ENCODE peak calls at places on chromosomes 7 and 10, in ten cellular contexts. O is RPMI7951; B is CD4-positive, alpha-beta memory T cell; I is AG04450; G is EL; P is midbrain; K is T-cell; T is activated CD4-positive, alpha-beta T cell treated with anti-CD3 and anti-CD28 coated beads, Interleukin-2, amount 50 U/mL, for 48 hours; R is aorta; F is COR-L47. H is an unnamed sample.
A peak's percentile ranks its signal among the peaks of the same experiment; 100 is the strongest.

GRCh38 chr10:102752934-102753664 is 9.4 kb downstream of the WBP1L start:
- DNase-seq in O (peak; percentile 60), B (peak; percentile 14), I (peak; percentile 59), G (peak; percentile 67), P (no peak), K (no peak), T (no peak), R (no peak), F (no peak), H (no peak)

GRCh38 chr7:101784275-101785127 is 32.9 kb upstream of the CUX1 start:
- DNase-seq in O (no peak), B (no peak), I (no peak), G (peak; percentile 16), P (no peak), K (no peak), T (no peak), R (no peak), F (no peak), H (no peak)

GRCh38 chr7:38382627-38383026 is 109.2 kb upstream of the TARP start:
- DNase-seq in O (peak; percentile 46), B (no peak), I (no peak), G (peak; percentile 78), P (no peak), K (no peak), T (no peak), R (no peak), F (no peak), H (no peak)

GRCh38 chr7:29040570-29040906 is 82.4 kb upstream of the TRIL start:
- DNase-seq in O (no peak), B (no peak), I (no peak), G (no peak), P (no peak), K (no peak), T (no peak), R (no peak), F (no peak), H (no peak)

GRCh38 chr7:34845666-34846361 is 187.8 kb downstream of the NPSR1 start:
- DNase-seq in O (peak; percentile 71), B (no peak), I (no peak), G (peak; percentile 35), P (no peak), K (no peak), T (no peak), R (no peak), F (no peak), H (no peak)

GRCh38 chr10:43671659-43672555 is 23.2 kb upstream of the ZNF32 start:
- DNase-seq in O (peak; percentile 66), B (peak; percentile 53), I (no peak), G (peak; percentile 72), P (peak; percentile 66), K (peak; percentile 39), T (peak; percentile 15), R (no peak), F (no peak), H (no peak)

GRCh38 chr7:142328006-142328405 is 70.1 kb upstream of the PRSS58 start:
- DNase-seq in O (no peak), B (no peak), I (no peak), G (no peak), P (no peak), K (no peak), T (no peak), R (no peak), F (no peak), H (no peak)

GRCh38 chr7:133301444-133301843 is 48.6 kb downstream of the EXOC4 start:
- DNase-seq in O (no peak), B (no peak), I (no peak), G (no peak), P (no peak), K (no peak), T (no peak), R (no peak), F (no peak), H (no peak)

GRCh38 chr10:13984647-13985155 is 346.0 kb downstream of the FRMD4A start:
- DNase-seq in O (peak; percentile 99), B (no peak), I (peak; percentile 58), G (peak; percentile 93), P (no peak), K (no peak), T (no peak), R (no peak), F (no peak), H (no peak)

GRCh38 chr7:28989596-28989980 is 31.5 kb upstream of the TRIL start:
- DNase-seq in O (no peak), B (no peak), I (no peak), G (no peak), P (no peak), K (no peak), T (no peak), R (no peak), F (no peak), H (no peak)

GRCh38 chr7:142535123-142535779 is 214.0 kb upstream of the PRSS1 start:
- DNase-seq in O (peak; percentile 94), B (peak; percentile 57), I (peak; percentile 69), G (peak; percentile 94), P (peak; percentile 65), K (peak; percentile 56), T (peak; percentile 79), R (no peak), F (peak; percentile 74), H (no peak)

GRCh38 chr10:79058899-79059771 is 9.6 kb upstream of the ZMIZ1 start:
- DNase-seq in O (no peak), B (no peak), I (no peak), G (no peak), P (no peak), K (no peak), T (no peak), R (peak; percentile 17), F (no peak), H (no peak)

GRCh38 chr10:94314913-94315545 is 47.7 kb downstream of the NOC3L start:
- DNase-seq in O (no peak), B (no peak), I (no peak), G (no peak), P (no peak), K (no peak), T (no peak), R (no peak), F (no peak), H (no peak)

GRCh38 chr10:21523007-21523406 is 2.5 kb downstream of the SKIDA1 start:
- DNase-seq in O (no peak), B (no peak), I (no peak), G (no peak), P (no peak), K (no peak), T (no peak), R (no peak), F (no peak), H (no peak)

GRCh38 chr7:92836489-92837213 is at the start of gene CDK6:
- DNase-seq in O (peak; percentile 72), B (peak; percentile 51), I (no peak), G (peak; percentile 68), P (no peak), K (peak; percentile 52), T (peak; percentile 71), R (peak; percentile 85), F (no peak), H (peak; percentile 36)

GRCh38 chr7:116330961-116331360 is 120.6 kb downstream of the TES start:
- DNase-seq in O (peak; percentile 93), B (no peak), I (no peak), G (peak; percentile 41), P (no peak), K (no peak), T (no peak), R (no peak), F (no peak), H (no peak)

GRCh38 chr7:127390817-127391590 is 1.5 kb downstream of the ZNF800 start:
- DNase-seq in O (no peak), B (no peak), I (no peak), G (no peak), P (no peak), K (no peak), T (no peak), R (no peak), F (no peak), H (no peak)

GRCh38 chr10:76583711-76584161 is 1053.9 kb downstream of the KCNMA1 start:
- DNase-seq in O (peak; percentile 65), B (no peak), I (peak; percentile 66), G (peak; percentile 95), P (no peak), K (no peak), T (no peak), R (no peak), F (no peak), H (no peak)

GRCh38 chr7:16818732-16819131 is 13.9 kb upstream of the AGR2 start:
- DNase-seq in O (no peak), B (no peak), I (no peak), G (no peak), P (no peak), K (no peak), T (no peak), R (no peak), F (no peak), H (no peak)

GRCh38 chr10:70942125-70942524 is 53.8 kb upstream of the PCBD1 start:
- DNase-seq in O (no peak), B (no peak), I (no peak), G (no peak), P (no peak), K (no peak), T (no peak), R (no peak), F (no peak), H (no peak)

GRCh38 chr7:156158693-156159092 is 346.4 kb upstream of the SHH start:
- DNase-seq in O (no peak), B (no peak), I (no peak), G (no peak), P (no peak), K (no peak), T (no peak), R (no peak), F (no peak), H (no peak)